ENCODE peak calls at places on chromosomes 7 and 10, in five cellular contexts. K is transverse colon; L is naive thymus-derived CD4-positive, alpha-beta T cell; R is fibroblast of lung; O is Karpas-422. J is an unnamed sample. For H3K4me1 and H3K36me3, the result is how much of the 10 kb centered on the place peaks cover.

GRCh38 chr10:74968621-74969019 is 142.2 kb downstream of the KAT6B start:
- DNase-seq in L (no peak), O (no peak), R (no peak), K (no peak), J (peak)

GRCh38 chr7:140137078-140137477 is 39.7 kb downstream of the KDM7A start:
- DNase-seq in O (no peak), R (no peak), L (no peak), K (no peak), J (no peak)

GRCh38 chr7:112399501-112399900 is 50.8 kb upstream of the IFRD1 start:
- DNase-seq in K (no peak), L (no peak), O (no peak), R (peak), J (no peak)

GRCh38 chr7:90596745-90597526 is 815 bp downstream of the CDK14 start:
- DNase-seq in R (peak), K (no peak), O (peak), L (no peak), J (peak)

GRCh38 chr7:108464743-108465142 is 8.5 kb upstream of the NRCAM start:
- DNase-seq in L (no peak), R (no peak), K (no peak), O (no peak), J (no peak)

GRCh38 chr7:131657881-131658280 is 101.5 kb upstream of the PODXL start:
- DNase-seq in O (peak), L (no peak), R (no peak), K (no peak), J (no peak)

GRCh38 chr10:74825371-74826141 is 844 bp upstream of the KAT6B start:
- DNase-seq in K (peak), L (peak), R (no peak), O (peak), J (no peak)

GRCh38 chr7:131895541-131896173 is 339.2 kb upstream of the PODXL start:
- DNase-seq in K (no peak), R (peak), O (no peak), L (no peak), J (no peak)

GRCh38 chr7:192035-192649 is at the start of gene FAM20C:
- DNase-seq in O (no peak), L (peak), R (peak), K (peak), J (peak)

GRCh38 chr10:12961416-12961815 is 40.1 kb downstream of the CCDC3 start:
- DNase-seq in L (no peak), O (no peak), K (no peak), R (no peak), J (no peak)

GRCh38 chr7:158495780-158496179 is 91.8 kb downstream of the PTPRN2 start:
- DNase-seq in O (peak), K (peak), R (no peak), L (no peak), J (no peak)

GRCh38 chr10:33571616-33572015 is 237.1 kb upstream of the NRP1 start:
- DNase-seq in K (no peak), O (no peak), R (peak), L (no peak), J (no peak)

GRCh38 chr7:117011419-117012260 is 58.3 kb downstream of the ST7 start:
- DNase-seq in K (no peak), O (no peak), R (no peak), L (no peak), J (no peak)

GRCh38 chr10:70715853-70716795 is 43.8 kb downstream of the ADAMTS14 start:
- DNase-seq in K (no peak), O (no peak), R (peak), L (no peak), J (no peak)

GRCh38 chr10:49163741-49164140 is 24.4 kb downstream of the TMEM273 start:
- DNase-seq in K (no peak), O (no peak), R (peak), L (no peak), J (no peak)

GRCh38 chr10:62582098-62582705 is 208.0 kb downstream of the ZNF365 start:
- DNase-seq in R (peak), O (no peak), K (no peak), L (no peak), J (no peak)

GRCh38 chr7:96246972-96247371 is 74.9 kb downstream of the SLC25A13 start:
- DNase-seq in R (no peak), K (no peak), O (no peak), L (no peak), J (peak)

GRCh38 chr7:129394982-129395906 is 39.0 kb upstream of the STRIP2 start:
- DNase-seq in K (no peak), R (no peak), O (no peak), L (no peak), J (no peak)

GRCh38 chr10:75593690-75594556 is 162.5 kb downstream of the LRMDA start:
- DNase-seq in K (no peak), O (no peak), R (no peak), L (no peak), J (peak)

GRCh38 chr7:7912937-7913336 is 55.7 kb upstream of the GLCCI1 start:
- DNase-seq in O (no peak), R (no peak), L (no peak), K (no peak), J (no peak)

GRCh38 chr7:2157473-2158279 is 75.1 kb downstream of the MAD1L1 start:
- DNase-seq in K (peak), R (peak), L (no peak), O (no peak), J (peak)

GRCh38 chr10:31320179-31320597 is 1.2 kb downstream of the ZEB1 start:
- DNase-seq in O (peak), L (peak), K (peak), R (peak), J (no peak)

GRCh38 chr10:132511092-132511491 is 26.5 kb upstream of the INPP5A start:
- DNase-seq in L (no peak), O (no peak), K (peak), R (no peak), J (no peak)

GRCh38 chr10:78455873-78456272 is 422.2 kb downstream of the RPS24 start:
- DNase-seq in O (no peak), R (no peak), L (no peak), K (no peak), J (no peak)

GRCh38 chr7:47443049-47443448 is 138.9 kb downstream of the TNS3 start:
- DNase-seq in L (no peak), K (no peak), O (no peak), R (no peak), J (no peak)

GRCh38 chr10:49741108-49741995 is 20.8 kb downstream of the OGDHL start:
- DNase-seq in O (no peak), K (no peak), R (no peak), L (no peak), J (no peak)

GRCh38 chr7:27171636-27172387 is 2.3 kb downstream of the HOXA10 start:
- DNase-seq in O (no peak), L (no peak), K (peak), R (no peak), J (peak)

GRCh38 chr7:35558841-35559240 is 136.1 kb downstream of the HERPUD2 start:
- DNase-seq in L (no peak), R (no peak), O (no peak), K (no peak), J (no peak)

GRCh38 chr10:117736655-117737054 is 194.1 kb downstream of the EMX2 start:
- DNase-seq in L (no peak), R (no peak), K (no peak), O (no peak), J (no peak)

GRCh38 chr10:103042129-103042528 is 124.0 kb downstream of the CNNM2 start:
- DNase-seq in K (no peak), O (no peak), R (no peak), L (no peak), J (no peak)

GRCh38 chr7:34133356-34133982 is 228.1 kb downstream of the BMPER start:
- DNase-seq in K (no peak), R (peak), L (no peak), O (no peak), J (no peak)

GRCh38 chr10:89235073-89235798 is 16.3 kb downstream of the LIPA start:
- DNase-seq in R (no peak), K (peak), O (no peak), L (no peak), J (no peak)

GRCh38 chr7:120735791-120736190 is 122.2 kb downstream of the TSPAN12 start:
- DNase-seq in O (no peak), R (peak), L (no peak), K (no peak), J (no peak)

GRCh38 chr7:24812313-24812945 is 55.2 kb upstream of the GSDME start:
- DNase-seq in L (peak), R (no peak), K (peak), O (peak), J (peak)

GRCh38 chr10:110373059-110373458 is 68.3 kb upstream of the SMNDC1 start:
- DNase-seq in K (no peak), R (no peak), L (no peak), O (no peak), J (no peak)

GRCh38 chr7:44386139-44386913 is 60.9 kb upstream of the CAMK2B start:
- DNase-seq in L (no peak), R (peak), K (no peak), O (no peak), J (no peak)

GRCh38 chr7:101237206-101238067 is at the start of gene CLDN15:
- DNase-seq in O (no peak), R (no peak), K (peak), L (no peak), J (no peak)

GRCh38 chr10:3805227-3805790 is 20.3 kb upstream of the KLF6 start:
- DNase-seq in K (no peak), O (peak), R (peak), L (peak), J (no peak)

GRCh38 chr10:3802526-3803002 is 17.6 kb upstream of the KLF6 start:
- DNase-seq in O (no peak), L (no peak), K (no peak), R (no peak), J (no peak)

GRCh38 chr10:3803295-3803883 is 18.4 kb upstream of the KLF6 start:
- DNase-seq in R (peak), O (no peak), K (no peak), L (no peak), J (no peak)

GRCh38 chr10:3805791-3806381 is 20.9 kb upstream of the KLF6 start:
- DNase-seq in R (peak), L (peak), K (peak), O (peak), J (no peak)

DNA sequence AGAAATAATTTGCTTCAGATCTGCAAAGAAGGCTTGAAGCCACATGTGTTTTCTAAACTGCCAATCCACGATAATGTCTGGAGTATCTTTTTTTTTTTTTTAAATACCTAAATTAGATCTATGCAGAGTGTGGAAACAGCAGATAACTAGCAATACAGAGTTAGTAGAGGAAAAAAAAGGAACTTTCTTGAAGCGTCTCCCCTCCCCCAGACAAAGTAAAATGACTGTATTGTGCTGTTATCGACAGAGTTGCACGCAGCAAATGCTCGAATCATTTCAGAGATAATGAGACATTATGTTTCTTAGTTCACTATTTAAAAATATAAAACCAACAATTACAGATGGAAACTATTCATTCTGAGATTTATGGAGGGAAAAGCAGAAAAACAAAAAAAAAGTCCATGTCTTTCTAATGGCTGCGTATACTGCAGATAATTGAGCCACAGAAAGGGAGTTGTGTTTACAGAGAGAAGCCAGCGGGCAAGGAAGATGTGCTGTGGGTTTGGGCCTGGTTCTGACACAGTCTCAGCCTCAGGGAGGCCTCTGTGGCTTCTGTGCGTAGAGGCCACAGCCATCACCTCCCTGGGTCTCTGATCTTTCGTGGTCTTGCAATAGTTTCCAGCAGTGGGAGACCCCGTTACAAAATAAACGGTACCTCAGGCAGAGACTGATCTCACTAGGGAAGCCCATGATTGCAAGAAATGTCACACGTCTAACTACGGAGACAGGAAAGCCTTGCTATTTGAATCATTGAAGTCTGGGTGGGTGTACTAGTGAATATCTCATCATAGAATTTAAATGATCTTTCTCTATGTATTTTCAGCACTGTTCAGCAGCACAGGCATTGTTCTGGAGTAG is 19.1 kb upstream of the KLF6 start:
- DNase-seq in R (peak), L (peak), O (no peak), K (no peak), J (no peak)
- H3K4me1 ChIP-seq in R (under half), L (half or more), O (under half), K (half or more), J (under half)

DNA sequence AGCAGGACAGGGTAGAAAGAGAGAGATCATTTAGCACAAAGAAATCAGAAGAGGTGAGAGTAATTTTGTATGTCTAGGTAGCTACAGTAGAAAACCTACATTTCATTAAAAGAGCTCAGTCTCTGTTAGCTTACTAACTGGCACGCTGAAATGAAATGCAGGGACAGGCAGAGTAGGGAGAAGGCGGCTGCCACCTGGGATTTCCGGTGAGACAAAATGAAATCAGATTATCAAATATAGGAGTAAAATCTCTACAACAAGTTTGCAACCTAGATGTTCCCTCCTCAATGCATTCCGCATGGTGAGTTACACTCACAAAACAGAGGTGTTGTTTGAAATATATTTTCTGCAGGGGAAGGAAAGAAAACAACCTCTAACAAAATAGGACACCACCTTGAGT is 55.9 kb downstream of the VOPP1 start:
- DNase-seq in O (no peak), K (no peak), R (no peak), L (no peak), J (no peak)
- H3K4me3 ChIP-seq in O (no peak), K (no peak), R (no peak), L (no peak), J (no peak)

DNA sequence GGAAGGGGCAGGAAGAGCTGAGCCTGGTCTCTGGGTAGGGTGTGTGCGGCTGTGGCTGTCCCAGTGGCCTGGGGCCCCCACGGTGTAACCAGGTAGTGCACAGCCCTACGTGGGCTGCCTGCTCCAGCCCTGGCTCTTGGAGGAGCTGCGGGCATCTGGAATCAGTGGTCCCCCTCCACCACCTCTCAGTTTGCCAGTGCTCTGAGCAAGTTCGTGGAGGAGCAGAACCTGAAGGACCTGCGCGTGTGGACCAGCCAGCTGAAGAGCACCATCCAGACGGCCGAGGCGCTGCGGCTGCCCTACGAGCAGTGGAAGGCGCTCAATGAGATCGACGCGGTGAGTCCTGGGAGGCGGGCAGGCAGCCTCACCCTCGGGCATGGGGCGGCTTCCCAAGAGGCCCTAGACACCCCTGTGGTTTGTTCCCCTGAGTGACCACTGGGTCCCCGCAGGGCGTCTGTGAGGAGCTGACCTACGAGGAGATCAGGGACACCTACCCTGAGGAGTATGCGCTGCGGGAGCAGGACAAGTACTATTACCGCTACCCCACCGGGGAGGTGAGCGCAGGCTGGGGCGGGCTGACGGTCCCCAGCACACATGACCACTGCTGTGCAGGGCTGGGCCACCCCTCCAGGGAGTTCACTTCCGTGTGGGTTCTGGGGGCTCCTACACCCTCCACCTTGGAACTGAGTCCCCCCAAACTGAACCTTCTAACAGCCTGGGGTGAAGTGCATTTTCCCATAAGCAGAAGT is 18.6 kb downstream of the PFKFB3 start:
- DNase-seq in K (no peak), L (no peak), O (no peak), R (no peak), J (no peak)
- H3K36me3 ChIP-seq in K (under half), L (half or more), O (under half), R (under half), J (half or more)

DNA sequence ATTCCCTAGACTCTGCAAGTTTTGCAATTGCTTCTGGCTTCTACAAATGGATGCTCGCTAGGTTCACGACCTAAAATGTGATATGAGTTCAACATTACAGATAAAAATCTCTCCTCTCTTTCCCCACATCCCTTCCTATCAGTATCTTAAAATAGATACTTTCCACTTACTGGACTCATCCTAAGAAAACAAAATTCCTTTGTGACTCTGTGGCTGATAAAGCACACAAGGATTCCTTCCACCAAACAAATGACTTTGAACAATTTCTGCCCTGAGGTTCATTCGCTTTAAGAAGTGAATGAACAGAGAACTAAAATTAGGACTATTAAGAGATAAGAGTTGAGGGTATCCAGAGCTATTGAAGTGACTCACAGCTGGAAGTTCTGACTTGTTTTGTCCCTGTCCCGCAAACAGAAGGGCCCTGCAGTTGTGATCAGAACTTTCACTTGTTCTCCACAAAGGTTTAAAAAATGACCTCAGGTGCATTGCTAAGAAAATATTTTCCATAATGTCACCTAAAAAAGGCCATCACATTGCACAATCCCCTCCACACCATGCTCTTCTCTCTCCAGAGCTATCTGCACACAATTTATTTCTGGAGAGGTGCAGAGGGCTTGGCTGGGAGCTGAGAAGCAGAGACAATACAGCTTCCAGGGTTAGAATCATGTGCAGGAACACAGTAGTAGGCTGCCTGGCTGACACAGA is 96.1 kb downstream of the PIP4K2A start:
- DNase-seq in R (peak), O (no peak), L (no peak), K (no peak), J (no peak)
- H3K4me1 ChIP-seq in R (under half), O (under half), L (half or more), K (under half), J (under half)

DNA sequence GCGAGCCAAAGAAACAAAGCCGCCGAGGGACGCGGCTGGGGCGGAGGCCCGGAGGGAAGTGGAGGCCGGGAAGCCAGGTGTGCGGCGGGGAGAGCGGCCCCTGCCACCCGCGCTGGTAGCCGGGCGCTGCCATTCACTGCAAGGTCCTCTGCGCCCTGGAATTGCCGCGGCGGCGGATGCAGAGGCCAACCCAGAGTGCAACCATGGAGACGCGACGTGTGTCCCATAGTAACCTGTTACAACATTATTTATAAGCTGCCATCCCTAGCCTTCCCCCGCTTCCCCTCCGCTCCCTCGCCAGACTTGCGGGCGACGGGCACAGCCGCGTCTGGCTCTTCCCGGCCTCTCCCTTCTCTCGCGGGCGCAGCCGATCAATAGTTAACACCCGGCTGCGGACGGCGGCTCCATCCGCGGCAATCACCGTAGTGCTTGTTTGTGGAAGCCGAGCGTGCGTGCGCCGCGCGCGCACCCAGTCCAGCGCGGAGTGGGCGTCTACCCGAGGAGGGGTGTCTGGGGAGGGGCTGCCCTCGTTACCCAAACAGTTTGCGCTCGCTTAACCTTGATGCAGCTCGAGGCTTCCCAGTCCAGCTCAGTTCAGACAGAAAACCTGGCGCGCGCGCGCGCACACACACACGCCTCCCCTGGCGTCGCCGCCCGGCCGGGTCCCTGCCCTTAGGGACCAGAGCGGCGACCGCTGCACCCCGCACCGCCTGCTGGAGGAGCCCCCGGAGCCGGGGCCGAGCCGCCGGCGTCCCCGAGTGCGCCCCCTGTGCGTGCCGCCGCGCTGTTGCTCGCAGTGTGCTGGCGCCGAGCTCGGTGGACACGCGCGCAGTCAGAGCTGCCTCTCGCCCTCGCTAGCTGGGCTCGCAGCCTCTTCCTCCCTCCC is 165.4 kb upstream of the DPP6 start:
- DNase-seq in R (no peak), K (no peak), O (no peak), L (no peak), J (no peak)
- H3K4me3 ChIP-seq in R (no peak), K (no peak), O (no peak), L (no peak), J (no peak)

J was measured in HAP-1.